ENCODE peak calls at places on chromosomes 11 and 22, in five cellular contexts. N is A673; X is naive thymus-derived CD8-positive, alpha-beta T cell; M is GM19239; R is activated naive CD4-positive, alpha-beta T cell treated with anti-CD3 and anti-CD28 coated beads for 36 hours. Z is an unnamed sample.

GRCh38 chr11:123357990-123358827 is 71.9 kb upstream of the GRAMD1B start:
- DNase-seq in N (peak; percentile 54), X (no peak), M (no peak), R (peak; percentile 71), Z (peak; percentile 70)

GRCh38 chr22:31857247-31857646 is 87.1 kb upstream of the YWHAH start:
- DNase-seq in N (no peak), X (no peak), M (no peak), R (no peak), Z (no peak)

GRCh38 chr11:4496555-4497248 is 14.3 kb downstream of the OR52K1 start:
- DNase-seq in N (no peak), X (no peak), M (no peak), R (no peak), Z (no peak)

GRCh38 chr11:2085251-2086066 is 53.7 kb downstream of the IGF2 start:
- DNase-seq in N (no peak), X (no peak), M (no peak), R (no peak), Z (no peak)

GRCh38 chr11:124482362-124483147 is 37.1 kb upstream of the OR8B8 start:
- DNase-seq in N (peak; percentile 82), X (no peak), M (no peak), R (no peak), Z (no peak)

GRCh38 chr22:49188591-49188990 is 639.1 kb downstream of the BRD1 start:
- DNase-seq in N (no peak), X (no peak), M (no peak), R (no peak), Z (no peak)

GRCh38 chr22:30733081-30733680 is 38.5 kb downstream of the OSBP2 start:
- DNase-seq in N (no peak), X (no peak), M (no peak), R (no peak), Z (no peak)

GRCh38 chr11:65423516-65424199 is 1.1 kb downstream of the NEAT1 start:
- DNase-seq in N (no peak), X (no peak), M (no peak), R (peak; percentile 25), Z (no peak)

GRCh38 chr11:68213135-68213515 is at the start of gene KMT5B:
- DNase-seq in N (no peak), X (peak; percentile 49), M (no peak), R (peak; percentile 39), Z (peak; percentile 49)

GRCh38 chr11:61173456-61173855 is 12.2 kb upstream of the VPS37C start:
- DNase-seq in N (peak; percentile 63), X (no peak), M (no peak), R (no peak), Z (no peak)

GRCh38 chr11:41872458-41872857 is 413.0 kb upstream of the LRRC4C start:
- DNase-seq in N (no peak), X (no peak), M (no peak), R (no peak), Z (no peak)

GRCh38 chr22:46002757-46003270 is 25.9 kb upstream of the WNT7B start:
- DNase-seq in N (peak; percentile 59), X (no peak), M (no peak), R (no peak), Z (no peak)

GRCh38 chr22:44358723-44359440 is 46.1 kb upstream of the SHISAL1 start:
- DNase-seq in N (no peak), X (no peak), M (no peak), R (no peak), Z (no peak)

GRCh38 chr11:117334896-117335295 is 7.2 kb downstream of the CEP164 start:
- DNase-seq in N (no peak), X (no peak), M (no peak), R (no peak), Z (no peak)

GRCh38 chr22:39078329-39078728 is 1.3 kb downstream of the APOBEC3G start:
- DNase-seq in N (no peak), X (no peak), M (no peak), R (no peak), Z (no peak)

GRCh38 chr22:46072030-46072881 is 78.1 kb upstream of the PPARA start:
- DNase-seq in N (peak; percentile 79), X (no peak), M (peak; percentile 71), R (peak; percentile 47), Z (no peak)

GRCh38 chr11:102981324-102981910 is 25.9 kb upstream of the MMP13 start:
- DNase-seq in N (no peak), X (no peak), M (no peak), R (no peak), Z (no peak)

GRCh38 chr11:16804104-16804947 is 65.9 kb downstream of the C11orf58 start:
- DNase-seq in N (no peak), X (no peak), M (no peak), R (no peak), Z (no peak)

GRCh38 chr11:2293396-2294339 is 8.1 kb downstream of the C11orf21 start:
- DNase-seq in N (no peak), X (no peak), M (no peak), R (peak; percentile 6), Z (no peak)

GRCh38 chr11:1928038-1928890 is 8.8 kb downstream of the TNNT3 start:
- DNase-seq in N (no peak), X (no peak), M (no peak), R (no peak), Z (no peak)

GRCh38 chr11:68022531-68022930 is 8.0 kb upstream of the NDUFS8 start:
- DNase-seq in N (no peak), X (no peak), M (no peak), R (no peak), Z (no peak)

GRCh38 chr11:62841361-62842170 is 2.2 kb upstream of the WDR74 start:
- DNase-seq in N (peak; percentile 100), X (peak; percentile 54), M (peak; percentile 72), R (peak; percentile 93), Z (peak; percentile 74)

GRCh38 chr11:134497586-134497985 is 85.5 kb upstream of the B3GAT1 start:
- DNase-seq in N (no peak), X (no peak), M (no peak), R (no peak), Z (no peak)

GRCh38 chr11:69536406-69536805 is 54.9 kb downstream of the LINC01488 start:
- DNase-seq in N (no peak), X (no peak), M (no peak), R (no peak), Z (no peak)

GRCh38 chr11:75424396-75424795 is 8.6 kb downstream of the KLHL35 start:
- DNase-seq in N (no peak), X (no peak), M (no peak), R (no peak), Z (no peak)

GRCh38 chr11:45884596-45885185 is 760 bp upstream of the MAPK8IP1 start:
- DNase-seq in N (no peak), X (no peak), M (no peak), R (no peak), Z (no peak)

GRCh38 chr22:20438066-20438677 is 547 bp upstream of the SCARF2 start:
- DNase-seq in N (no peak), X (no peak), M (no peak), R (no peak), Z (no peak)